ENCODE peak calls at places on chromosomes 3 and 15, in nine cellular contexts. One of them, this sample, is unnamed.

GRCh38 chr3:146975476-146975875 is 370.3 kb upstream of the PLSCR5 start:
- DNase-seq in adipocyte: no peak
- DNase-seq in SJCRH30: peak; percentile 9
- DNase-seq in psoas muscle: no peak
- DNase-seq in Peyer's patch: no peak
- DNase-seq in heart right ventricle: no peak
- DNase-seq in suprapubic skin: no peak
- DNase-seq in mammary epithelial cell: no peak
- DNase-seq in HAP-1: no peak
- DNase-seq in this sample: no peak

GRCh38 chr15:43977072-43977884 is 150.5 kb downstream of the WDR76 start:
- DNase-seq in adipocyte: no peak
- DNase-seq in SJCRH30: no peak
- DNase-seq in psoas muscle: no peak
- DNase-seq in Peyer's patch: no peak
- DNase-seq in heart right ventricle: no peak
- DNase-seq in suprapubic skin: no peak
- DNase-seq in mammary epithelial cell: peak; percentile 25
- DNase-seq in HAP-1: no peak
- DNase-seq in this sample: no peak

GRCh38 chr3:52483577-52484495 is 11.3 kb upstream of the STAB1 start:
- DNase-seq in adipocyte: peak; percentile 71
- DNase-seq in SJCRH30: no peak
- DNase-seq in psoas muscle: peak; percentile 33
- DNase-seq in Peyer's patch: no peak
- DNase-seq in heart right ventricle: peak; percentile 20
- DNase-seq in suprapubic skin: no peak
- DNase-seq in mammary epithelial cell: peak; percentile 83
- DNase-seq in HAP-1: no peak
- DNase-seq in this sample: no peak

GRCh38 chr15:84108725-84109124 is 126.8 kb upstream of the GOLGA6L4 start:
- DNase-seq in adipocyte: no peak
- DNase-seq in SJCRH30: no peak
- DNase-seq in psoas muscle: no peak
- DNase-seq in Peyer's patch: no peak
- DNase-seq in heart right ventricle: no peak
- DNase-seq in suprapubic skin: no peak
- DNase-seq in mammary epithelial cell: no peak
- DNase-seq in HAP-1: no peak
- DNase-seq in this sample: no peak

GRCh38 chr15:89203705-89204273 is 17.6 kb downstream of the RLBP1 start:
- DNase-seq in adipocyte: no peak
- DNase-seq in SJCRH30: no peak
- DNase-seq in psoas muscle: no peak
- DNase-seq in Peyer's patch: no peak
- DNase-seq in heart right ventricle: no peak
- DNase-seq in suprapubic skin: no peak
- DNase-seq in mammary epithelial cell: no peak
- DNase-seq in HAP-1: no peak
- DNase-seq in this sample: no peak

GRCh38 chr3:123163146-123163545 is 38.6 kb upstream of the SEC22A start:
- DNase-seq in adipocyte: no peak
- DNase-seq in SJCRH30: no peak
- DNase-seq in psoas muscle: no peak
- DNase-seq in Peyer's patch: no peak
- DNase-seq in heart right ventricle: no peak
- DNase-seq in suprapubic skin: no peak
- DNase-seq in mammary epithelial cell: no peak
- DNase-seq in HAP-1: no peak
- DNase-seq in this sample: peak; percentile 80

GRCh38 chr3:171055336-171056178 is 29.0 kb upstream of the SLC2A2 start:
- DNase-seq in adipocyte: peak; percentile 45
- DNase-seq in SJCRH30: no peak
- DNase-seq in psoas muscle: no peak
- DNase-seq in Peyer's patch: no peak
- DNase-seq in heart right ventricle: no peak
- DNase-seq in suprapubic skin: no peak
- DNase-seq in mammary epithelial cell: no peak
- DNase-seq in HAP-1: no peak
- DNase-seq in this sample: no peak

GRCh38 chr3:16060358-16060852 is 114.1 kb upstream of the GALNT15 start:
- DNase-seq in adipocyte: peak; percentile 96
- DNase-seq in SJCRH30: peak; percentile 61
- DNase-seq in psoas muscle: peak; percentile 73
- DNase-seq in Peyer's patch: no peak
- DNase-seq in heart right ventricle: no peak
- DNase-seq in suprapubic skin: no peak
- DNase-seq in mammary epithelial cell: peak; percentile 97
- DNase-seq in HAP-1: no peak
- DNase-seq in this sample: peak; percentile 94

GRCh38 chr3:194540268-194540937 is 53.6 kb upstream of the ATP13A3 start:
- DNase-seq in adipocyte: no peak
- DNase-seq in SJCRH30: no peak
- DNase-seq in psoas muscle: peak; percentile 38
- DNase-seq in Peyer's patch: no peak
- DNase-seq in heart right ventricle: peak; percentile 22
- DNase-seq in suprapubic skin: peak; percentile 82
- DNase-seq in mammary epithelial cell: no peak
- DNase-seq in HAP-1: no peak
- DNase-seq in this sample: no peak

GRCh38 chr3:168040624-168041208 is 55.0 kb downstream of the GOLIM4 start:
- DNase-seq in adipocyte: peak; percentile 80
- DNase-seq in SJCRH30: peak; percentile 11
- DNase-seq in psoas muscle: no peak
- DNase-seq in Peyer's patch: no peak
- DNase-seq in heart right ventricle: no peak
- DNase-seq in suprapubic skin: no peak
- DNase-seq in mammary epithelial cell: peak; percentile 29
- DNase-seq in HAP-1: peak; percentile 48
- DNase-seq in this sample: no peak

GRCh38 chr3:189947948-189948723 is 172.6 kb downstream of the P3H2 start:
- DNase-seq in adipocyte: peak; percentile 69
- DNase-seq in SJCRH30: no peak
- DNase-seq in psoas muscle: no peak
- DNase-seq in Peyer's patch: no peak
- DNase-seq in heart right ventricle: no peak
- DNase-seq in suprapubic skin: no peak
- DNase-seq in mammary epithelial cell: peak; percentile 68
- DNase-seq in HAP-1: no peak
- DNase-seq in this sample: no peak

GRCh38 chr3:197015790-197016705 is 13.6 kb downstream of the MELTF start:
- DNase-seq in adipocyte: no peak
- DNase-seq in SJCRH30: no peak
- DNase-seq in psoas muscle: no peak
- DNase-seq in Peyer's patch: peak; percentile 39
- DNase-seq in heart right ventricle: no peak
- DNase-seq in suprapubic skin: no peak
- DNase-seq in mammary epithelial cell: no peak
- DNase-seq in HAP-1: no peak
- DNase-seq in this sample: no peak

GRCh38 chr3:58306662-58307286 is 454 bp downstream of the HTD2 start:
- DNase-seq in adipocyte: peak; percentile 66
- DNase-seq in SJCRH30: peak; percentile 13
- DNase-seq in psoas muscle: peak; percentile 47
- DNase-seq in Peyer's patch: peak; percentile 67
- DNase-seq in heart right ventricle: peak; percentile 39
- DNase-seq in suprapubic skin: no peak
- DNase-seq in mammary epithelial cell: peak; percentile 56
- DNase-seq in HAP-1: peak; percentile 54
- DNase-seq in this sample: no peak

GRCh38 chr15:70653426-70653825 is 109.9 kb downstream of the UACA start:
- DNase-seq in adipocyte: no peak
- DNase-seq in SJCRH30: no peak
- DNase-seq in psoas muscle: no peak
- DNase-seq in Peyer's patch: no peak
- DNase-seq in heart right ventricle: no peak
- DNase-seq in suprapubic skin: no peak
- DNase-seq in mammary epithelial cell: no peak
- DNase-seq in HAP-1: no peak
- DNase-seq in this sample: no peak

GRCh38 chr3:17355591-17355990 is 386.8 kb downstream of the TBC1D5 start:
- DNase-seq in adipocyte: peak; percentile 69
- DNase-seq in SJCRH30: no peak
- DNase-seq in psoas muscle: no peak
- DNase-seq in Peyer's patch: no peak
- DNase-seq in heart right ventricle: no peak
- DNase-seq in suprapubic skin: no peak
- DNase-seq in mammary epithelial cell: peak; percentile 35
- DNase-seq in HAP-1: no peak
- DNase-seq in this sample: no peak
- H3K4me1 ChIP-seq in adipocyte: peaks cover 29% of the 10 kb centered on the region
- H3K4me1 ChIP-seq in SJCRH30: no peaks in the 10 kb centered on the region
- H3K4me1 ChIP-seq in psoas muscle: no peaks in the 10 kb centered on the region
- H3K4me1 ChIP-seq in Peyer's patch: no peaks in the 10 kb centered on the region
- H3K4me1 ChIP-seq in heart right ventricle: peaks cover 9% of the 10 kb centered on the region
- H3K4me1 ChIP-seq in suprapubic skin: peaks cover 7% of the 10 kb centered on the region
- H3K4me1 ChIP-seq in mammary epithelial cell: peaks cover 3% of the 10 kb centered on the region
- H3K4me1 ChIP-seq in HAP-1: peaks cover 14% of the 10 kb centered on the region
- H3K4me1 ChIP-seq in this sample: no peaks in the 10 kb centered on the region

GRCh38 chr3:26346497-26346896 is 276.1 kb upstream of the LRRC3B start:
- DNase-seq in adipocyte: no peak
- DNase-seq in SJCRH30: no peak
- DNase-seq in psoas muscle: no peak
- DNase-seq in Peyer's patch: no peak
- DNase-seq in heart right ventricle: no peak
- DNase-seq in suprapubic skin: no peak
- DNase-seq in mammary epithelial cell: no peak
- DNase-seq in HAP-1: no peak
- DNase-seq in this sample: no peak
- H3K9me3 ChIP-seq in adipocyte: peaks cover 13% of the 10 kb centered on the region
- H3K9me3 ChIP-seq in SJCRH30: no peaks in the 10 kb centered on the region
- H3K9me3 ChIP-seq in psoas muscle: peaks cover 12% of the 10 kb centered on the region
- H3K9me3 ChIP-seq in Peyer's patch: peaks cover 3% of the 10 kb centered on the region
- H3K9me3 ChIP-seq in heart right ventricle: peaks cover 56% of the 10 kb centered on the region
- H3K9me3 ChIP-seq in suprapubic skin: peaks cover 8% of the 10 kb centered on the region
- H3K9me3 ChIP-seq in mammary epithelial cell: peaks cover 17% of the 10 kb centered on the region
- H3K9me3 ChIP-seq in HAP-1: no peaks in the 10 kb centered on the region
- H3K9me3 ChIP-seq in this sample: no peaks in the 10 kb centered on the region

GRCh38 chr3:44055951-44056350 is 185.7 kb upstream of the TOPAZ1 start:
- DNase-seq in adipocyte: peak; percentile 22
- DNase-seq in SJCRH30: no peak
- DNase-seq in psoas muscle: no peak
- DNase-seq in Peyer's patch: no peak
- DNase-seq in heart right ventricle: no peak
- DNase-seq in suprapubic skin: no peak
- DNase-seq in mammary epithelial cell: no peak
- DNase-seq in HAP-1: no peak
- DNase-seq in this sample: no peak
- H3K27me3 ChIP-seq in adipocyte: no peaks in the 10 kb centered on the region
- H3K27me3 ChIP-seq in SJCRH30: no peaks in the 10 kb centered on the region
- H3K27me3 ChIP-seq in psoas muscle: peaks cover 33% of the 10 kb centered on the region
- H3K27me3 ChIP-seq in Peyer's patch: no peaks in the 10 kb centered on the region
- H3K27me3 ChIP-seq in heart right ventricle: peaks cover 68% of the 10 kb centered on the region
- H3K27me3 ChIP-seq in suprapubic skin: peaks cover 42% of the 10 kb centered on the region
- H3K27me3 ChIP-seq in mammary epithelial cell: no peaks in the 10 kb centered on the region
- H3K27me3 ChIP-seq in HAP-1: no peaks in the 10 kb centered on the region
- H3K27me3 ChIP-seq in this sample: no peaks in the 10 kb centered on the region

GRCh38 chr3:151315846-151316245 is 774 bp downstream of the GPR87 start:
- DNase-seq in adipocyte: no peak
- DNase-seq in SJCRH30: no peak
- DNase-seq in psoas muscle: no peak
- DNase-seq in Peyer's patch: no peak
- DNase-seq in heart right ventricle: no peak
- DNase-seq in suprapubic skin: no peak
- DNase-seq in mammary epithelial cell: peak; percentile 78
- DNase-seq in HAP-1: no peak
- DNase-seq in this sample: peak; percentile 7

GRCh38 chr3:151318313-151318712 is 1.7 kb upstream of the GPR87 start:
- DNase-seq in adipocyte: no peak
- DNase-seq in SJCRH30: no peak
- DNase-seq in psoas muscle: no peak
- DNase-seq in Peyer's patch: no peak
- DNase-seq in heart right ventricle: no peak
- DNase-seq in suprapubic skin: no peak
- DNase-seq in mammary epithelial cell: no peak
- DNase-seq in HAP-1: no peak
- DNase-seq in this sample: no peak

GRCh38 chr3:151314593-151314992 is 2.0 kb downstream of the GPR87 start:
- DNase-seq in adipocyte: no peak
- DNase-seq in SJCRH30: no peak
- DNase-seq in psoas muscle: no peak
- DNase-seq in Peyer's patch: no peak
- DNase-seq in heart right ventricle: no peak
- DNase-seq in suprapubic skin: no peak
- DNase-seq in mammary epithelial cell: no peak
- DNase-seq in HAP-1: no peak
- DNase-seq in this sample: no peak

GRCh38 chr3:151315136-151315535 is 1.5 kb downstream of the GPR87 start:
- DNase-seq in adipocyte: no peak
- DNase-seq in SJCRH30: no peak
- DNase-seq in psoas muscle: no peak
- DNase-seq in Peyer's patch: no peak
- DNase-seq in heart right ventricle: no peak
- DNase-seq in suprapubic skin: no peak
- DNase-seq in mammary epithelial cell: no peak
- DNase-seq in HAP-1: no peak
- DNase-seq in this sample: no peak

GRCh38 chr3:151316267-151316991 is at the start of gene GPR87:
- DNase-seq in adipocyte: no peak
- DNase-seq in SJCRH30: no peak
- DNase-seq in psoas muscle: no peak
- DNase-seq in Peyer's patch: no peak
- DNase-seq in heart right ventricle: no peak
- DNase-seq in suprapubic skin: no peak
- DNase-seq in mammary epithelial cell: peak; percentile 95
- DNase-seq in HAP-1: no peak
- DNase-seq in this sample: no peak
- H3K4me1 ChIP-seq in adipocyte: peaks cover 36% of the 10 kb centered on the region
- H3K4me1 ChIP-seq in SJCRH30: no peaks in the 10 kb centered on the region
- H3K4me1 ChIP-seq in psoas muscle: no peaks in the 10 kb centered on the region
- H3K4me1 ChIP-seq in Peyer's patch: no peaks in the 10 kb centered on the region
- H3K4me1 ChIP-seq in heart right ventricle: no peaks in the 10 kb centered on the region
- H3K4me1 ChIP-seq in suprapubic skin: peaks cover 41% of the 10 kb centered on the region
- H3K4me1 ChIP-seq in mammary epithelial cell: peaks cover 64% of the 10 kb centered on the region
- H3K4me1 ChIP-seq in HAP-1: no peaks in the 10 kb centered on the region
- H3K4me1 ChIP-seq in this sample: no peaks in the 10 kb centered on the region

DNA sequence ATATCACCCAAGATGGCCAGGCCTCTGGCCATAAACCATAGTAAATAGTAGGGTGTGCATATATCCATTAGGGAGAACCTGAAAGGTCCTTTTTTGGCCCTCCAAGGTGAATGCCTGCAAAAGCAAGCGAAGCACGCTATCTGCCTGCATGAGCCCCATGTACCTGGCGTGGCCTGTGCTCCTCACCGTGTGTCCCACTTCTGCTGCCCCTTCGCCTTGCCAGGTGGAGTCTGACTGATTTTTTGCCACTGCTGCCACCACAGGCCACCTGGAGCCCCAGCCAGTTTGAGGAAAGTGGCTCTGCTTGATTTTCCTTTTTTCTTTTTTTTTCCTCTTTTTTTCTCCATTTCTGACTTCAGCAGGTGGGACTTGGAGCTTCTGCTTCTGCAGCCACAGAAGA is 139.7 kb downstream of the SNRPN start:
- DNase-seq in adipocyte: no peak
- DNase-seq in SJCRH30: no peak
- DNase-seq in psoas muscle: no peak
- DNase-seq in Peyer's patch: no peak
- DNase-seq in heart right ventricle: no peak
- DNase-seq in suprapubic skin: no peak
- DNase-seq in mammary epithelial cell: no peak
- DNase-seq in HAP-1: no peak
- DNase-seq in this sample: peak; percentile 29
- H3K9me3 ChIP-seq in adipocyte: peaks cover 90% of the 10 kb centered on the region
- H3K9me3 ChIP-seq in SJCRH30: no peaks in the 10 kb centered on the region
- H3K9me3 ChIP-seq in psoas muscle: peaks cover 66% of the 10 kb centered on the region
- H3K9me3 ChIP-seq in Peyer's patch: peaks cover 65% of the 10 kb centered on the region
- H3K9me3 ChIP-seq in heart right ventricle: peaks cover 100% of the 10 kb centered on the region
- H3K9me3 ChIP-seq in suprapubic skin: peaks cover 43% of the 10 kb centered on the region
- H3K9me3 ChIP-seq in mammary epithelial cell: peaks cover 45% of the 10 kb centered on the region
- H3K9me3 ChIP-seq in HAP-1: no peaks in the 10 kb centered on the region
- H3K9me3 ChIP-seq in this sample: no peaks in the 10 kb centered on the region

This sample was measured in esophagus muscularis mucosa.